ENCODE peak calls at places on chromosome 22, in eight cellular contexts. W, B, T, J, M, X, F and Z are unnamed samples.

GRCh38 chr22:50606561-50607365 is 6.2 kb downstream of the MAPK8IP2 start:
- DNase-seq in W (no peak), M (no peak), B (no peak), X (no peak), F (no peak), J (no peak), T (no peak), Z (no peak)

GRCh38 chr22:40666151-40666848 is 13.0 kb upstream of the MCHR1 start:
- DNase-seq in W (no peak), J (no peak), B (no peak), T (no peak), X (no peak), M (no peak), F (peak), Z (peak)

GRCh38 chr22:37300551-37301017 is 18.3 kb downstream of the CYTH4 start:
- DNase-seq in X (no peak), B (peak), T (no peak), F (no peak), W (no peak), M (no peak), J (peak), Z (no peak)

GRCh38 chr22:46042786-46043185 is 65.8 kb upstream of the WNT7B start:
- DNase-seq in W (no peak), B (no peak), F (no peak), X (no peak), J (no peak), T (peak), M (peak), Z (peak)

GRCh38 chr22:47175151-47175760 is 412.8 kb downstream of the TBC1D22A start:
- DNase-seq in J (no peak), X (no peak), W (no peak), B (no peak), M (no peak), T (peak), F (no peak), Z (no peak)

GRCh38 chr22:46591890-46592289 is 28.3 kb upstream of the GRAMD4 start:
- DNase-seq in W (no peak), B (no peak), J (no peak), T (no peak), X (no peak), F (no peak), M (no peak), Z (no peak)

GRCh38 chr22:28116261-28116673 is 197.2 kb upstream of the PITPNB start:
- DNase-seq in J (no peak), T (no peak), B (no peak), W (no peak), X (peak), F (peak), M (peak), Z (peak)

GRCh38 chr22:45970709-45971388 is 6.1 kb downstream of the WNT7B start:
- DNase-seq in F (no peak), B (no peak), T (no peak), X (no peak), J (no peak), W (no peak), M (no peak), Z (no peak)

GRCh38 chr22:35398574-35398973 is 1.4 kb upstream of the MCM5 start:
- DNase-seq in X (no peak), T (no peak), M (no peak), F (no peak), B (no peak), J (no peak), W (no peak), Z (no peak)

GRCh38 chr22:29041408-29041807 is 20.2 kb downstream of the C22orf31 start:
- DNase-seq in J (no peak), B (no peak), X (no peak), T (no peak), F (no peak), M (no peak), W (no peak), Z (no peak)

GRCh38 chr22:49671331-49672012 is 156.2 kb downstream of the BRD1 start:
- DNase-seq in B (no peak), J (no peak), M (peak), X (no peak), T (peak), W (no peak), F (no peak), Z (no peak)

GRCh38 chr22:38841635-38842034 is 2.2 kb downstream of the NPTXR start:
- DNase-seq in B (no peak), X (no peak), T (no peak), W (no peak), F (no peak), J (no peak), M (no peak), Z (no peak)

GRCh38 chr22:21947040-21948014 is 5.3 kb downstream of the PPM1F start:
- DNase-seq in B (no peak), T (no peak), F (no peak), W (no peak), M (no peak), J (no peak), X (peak), Z (no peak)